ENCODE peak calls at places on chromosomes 11 and 22, in five cellular contexts. F is MM.1S, D is RPMI7951, S is GDM1, T is ovary. B is an unnamed sample.
A peak's percentile ranks its signal among the peaks of the same experiment; 100 is the strongest.

GRCh38 chr11:96137357-96137756 is 205.6 kb downstream of the MAML2 start:
- DNase-seq in F (no peak), D (no peak), S (no peak), T (no peak), B (no peak)

GRCh38 chr11:84541711-84542340 is 1085.3 kb downstream of the DLG2 start:
- DNase-seq in F (no peak), D (no peak), S (no peak), T (no peak), B (no peak)

GRCh38 chr11:45737056-45737455 is 67.9 kb upstream of the SLC35C1 start:
- DNase-seq in F (no peak), D (no peak), S (no peak), T (no peak), B (no peak)

GRCh38 chr11:1937616-1938342 is 9.4 kb upstream of the MRPL23 start:
- DNase-seq in F (no peak), D (no peak), S (no peak), T (no peak), B (no peak)

GRCh38 chr11:16291729-16292128 is 64.6 kb downstream of the SOX6 start:
- DNase-seq in F (no peak), D (no peak), S (no peak), T (no peak), B (no peak)

GRCh38 chr22:33476716-33477115 is 418.5 kb upstream of the SYN3 start:
- DNase-seq in F (no peak), D (peak; percentile 59), S (no peak), T (no peak), B (no peak)

GRCh38 chr22:37930952-37931440 is 22.4 kb downstream of the C22orf23 start:
- DNase-seq in F (no peak), D (no peak), S (no peak), T (no peak), B (no peak)

GRCh38 chr11:70063555-70063954 is 14.6 kb upstream of the ANO1 start:
- DNase-seq in F (no peak), D (no peak), S (no peak), T (no peak), B (no peak)

GRCh38 chr11:100876826-100877545 is 189.9 kb downstream of the ARHGAP42 start:
- DNase-seq in F (peak; percentile 66), D (peak; percentile 96), S (no peak), T (no peak), B (no peak)

GRCh38 chr22:33347002-33347401 is 288.8 kb upstream of the SYN3 start:
- DNase-seq in F (no peak), D (no peak), S (no peak), T (no peak), B (no peak)

GRCh38 chr22:43391306-43391705 is 20.5 kb upstream of the MPPED1 start:
- DNase-seq in F (no peak), D (no peak), S (no peak), T (peak; percentile 24), B (no peak)

GRCh38 chr11:43694477-43694876 is 13.9 kb downstream of the HSD17B12 start:
- DNase-seq in F (no peak), D (no peak), S (no peak), T (no peak), B (no peak)

GRCh38 chr11:108871152-108871551 is 206.3 kb downstream of the DDX10 start:
- DNase-seq in F (peak; percentile 13), D (peak; percentile 57), S (no peak), T (peak; percentile 49), B (no peak)

GRCh38 chr11:125141686-125142535 is 22.6 kb upstream of the PKNOX2 start:
- DNase-seq in F (peak; percentile 16), D (peak; percentile 39), S (peak; percentile 20), T (peak; percentile 64), B (peak; percentile 90)

GRCh38 chr11:133819114-133819513 is 26.2 kb downstream of the SPATA19 start:
- DNase-seq in F (no peak), D (no peak), S (no peak), T (no peak), B (peak; percentile 21)

B was measured in ecto neural progenitor cell.